ENCODE peak calls at places on chromosome X, in five cellular contexts. One of them, this sample, is unnamed.

GRCh38 chrX:66110112-66110511 is 53.9 kb upstream of the HEPH start:
- DNase-seq in NCI-H526 treated with DMSO at 0.1 percent for 48 hours: peak
- DNase-seq in CD8-positive, alpha-beta T cell: no peak
- DNase-seq in GDM1: peak
- DNase-seq in astrocyte of the hippocampus: no peak
- DNase-seq in this sample: peak

GRCh38 chrX:153804621-153805020 is 10.2 kb downstream of the SSR4 start:
- DNase-seq in NCI-H526 treated with DMSO at 0.1 percent for 48 hours: no peak
- DNase-seq in CD8-positive, alpha-beta T cell: no peak
- DNase-seq in GDM1: no peak
- DNase-seq in astrocyte of the hippocampus: no peak
- DNase-seq in this sample: no peak

GRCh38 chrX:85375333-85375738 is 4.1 kb downstream of the POF1B start:
- DNase-seq in NCI-H526 treated with DMSO at 0.1 percent for 48 hours: no peak
- DNase-seq in CD8-positive, alpha-beta T cell: no peak
- DNase-seq in GDM1: no peak
- DNase-seq in astrocyte of the hippocampus: no peak
- DNase-seq in this sample: no peak

GRCh38 chrX:38898261-38898660 is 97.0 kb downstream of the MID1IP1 start:
- DNase-seq in NCI-H526 treated with DMSO at 0.1 percent for 48 hours: no peak
- DNase-seq in CD8-positive, alpha-beta T cell: no peak
- DNase-seq in GDM1: peak
- DNase-seq in astrocyte of the hippocampus: no peak
- DNase-seq in this sample: no peak

GRCh38 chrX:122135070-122135469 is 1049.0 kb upstream of the GRIA3 start:
- DNase-seq in NCI-H526 treated with DMSO at 0.1 percent for 48 hours: no peak
- DNase-seq in CD8-positive, alpha-beta T cell: no peak
- DNase-seq in GDM1: no peak
- DNase-seq in astrocyte of the hippocampus: no peak
- DNase-seq in this sample: no peak

GRCh38 chrX:14290335-14290734 is 239.0 kb upstream of the GLRA2 start:
- DNase-seq in NCI-H526 treated with DMSO at 0.1 percent for 48 hours: no peak
- DNase-seq in CD8-positive, alpha-beta T cell: no peak
- DNase-seq in GDM1: no peak
- DNase-seq in astrocyte of the hippocampus: peak
- DNase-seq in this sample: no peak

GRCh38 chrX:135389717-135390116 is 32.0 kb upstream of the SMIM10L2A start:
- DNase-seq in NCI-H526 treated with DMSO at 0.1 percent for 48 hours: no peak
- DNase-seq in CD8-positive, alpha-beta T cell: no peak
- DNase-seq in GDM1: no peak
- DNase-seq in astrocyte of the hippocampus: no peak
- DNase-seq in this sample: peak

GRCh38 chrX:340121-340520 is 21.5 kb upstream of the GTPBP6 start:
- DNase-seq in NCI-H526 treated with DMSO at 0.1 percent for 48 hours: no peak
- DNase-seq in CD8-positive, alpha-beta T cell: no peak
- DNase-seq in GDM1: no peak
- DNase-seq in astrocyte of the hippocampus: no peak
- DNase-seq in this sample: no peak

GRCh38 chrX:108186811-108187210 is 95.2 kb downstream of the ATG4A start:
- DNase-seq in NCI-H526 treated with DMSO at 0.1 percent for 48 hours: no peak
- DNase-seq in CD8-positive, alpha-beta T cell: no peak
- DNase-seq in GDM1: no peak
- DNase-seq in astrocyte of the hippocampus: peak
- DNase-seq in this sample: peak

GRCh38 chrX:13742397-13743176 is 8.0 kb downstream of the OFD1 start:
- DNase-seq in NCI-H526 treated with DMSO at 0.1 percent for 48 hours: no peak
- DNase-seq in CD8-positive, alpha-beta T cell: peak
- DNase-seq in GDM1: no peak
- DNase-seq in astrocyte of the hippocampus: peak
- DNase-seq in this sample: no peak

GRCh38 chrX:110178179-110178865 is 139.6 kb downstream of the AMMECR1 start:
- DNase-seq in NCI-H526 treated with DMSO at 0.1 percent for 48 hours: no peak
- DNase-seq in CD8-positive, alpha-beta T cell: no peak
- DNase-seq in GDM1: no peak
- DNase-seq in astrocyte of the hippocampus: no peak
- DNase-seq in this sample: no peak

GRCh38 chrX:115952417-115953092 is 218.0 kb upstream of the AGTR2 start:
- DNase-seq in NCI-H526 treated with DMSO at 0.1 percent for 48 hours: no peak
- DNase-seq in CD8-positive, alpha-beta T cell: no peak
- DNase-seq in GDM1: no peak
- DNase-seq in astrocyte of the hippocampus: no peak
- DNase-seq in this sample: no peak

GRCh38 chrX:9614016-9614415 is 149.2 kb downstream of the TBL1X start:
- DNase-seq in NCI-H526 treated with DMSO at 0.1 percent for 48 hours: no peak
- DNase-seq in CD8-positive, alpha-beta T cell: no peak
- DNase-seq in GDM1: no peak
- DNase-seq in astrocyte of the hippocampus: peak
- DNase-seq in this sample: peak

GRCh38 chrX:16826207-16826606 is 39.9 kb downstream of the TXLNG start:
- DNase-seq in NCI-H526 treated with DMSO at 0.1 percent for 48 hours: no peak
- DNase-seq in CD8-positive, alpha-beta T cell: no peak
- DNase-seq in GDM1: peak
- DNase-seq in astrocyte of the hippocampus: peak
- DNase-seq in this sample: peak

GRCh38 chrX:48165246-48165645 is 31.3 kb downstream of the SSX5 start:
- DNase-seq in NCI-H526 treated with DMSO at 0.1 percent for 48 hours: no peak
- DNase-seq in CD8-positive, alpha-beta T cell: no peak
- DNase-seq in GDM1: no peak
- DNase-seq in astrocyte of the hippocampus: no peak
- DNase-seq in this sample: no peak

GRCh38 chrX:109943092-109943739 is 59.7 kb upstream of the TMEM164 start:
- DNase-seq in NCI-H526 treated with DMSO at 0.1 percent for 48 hours: no peak
- DNase-seq in CD8-positive, alpha-beta T cell: no peak
- DNase-seq in GDM1: no peak
- DNase-seq in astrocyte of the hippocampus: peak
- DNase-seq in this sample: no peak

GRCh38 chrX:87299563-87300160 is 217.9 kb upstream of the KLHL4 start:
- DNase-seq in NCI-H526 treated with DMSO at 0.1 percent for 48 hours: peak
- DNase-seq in CD8-positive, alpha-beta T cell: no peak
- DNase-seq in GDM1: no peak
- DNase-seq in astrocyte of the hippocampus: peak
- DNase-seq in this sample: peak

This sample was measured in ACHN.